ENCODE peak calls at places on chromosome 14, in nine cellular contexts. X is lung, Z is mesenchymal stem cell, F is fibroblast of lung, T is iPS DF 6.9, W is sigmoid colon, C is aorta, P is upper lobe of right lung, B is psoas muscle. O is an unnamed sample.

GRCh38 chr14:75879031-75879430 is 102.8 kb downstream of the TGFB3 start:
- DNase-seq in X (no peak), Z (peak; percentile 74), F (peak; percentile 84), T (no peak), W (no peak), C (no peak), P (no peak), B (no peak), O (peak; percentile 81)

GRCh38 chr14:29220077-29220476 is 453.5 kb downstream of the FOXG1 start:
- DNase-seq in X (no peak), Z (no peak), F (no peak), T (no peak), W (no peak), C (no peak), P (no peak), B (no peak), O (no peak)

GRCh38 chr14:24164591-24164991 is 3.5 kb downstream of the IRF9 start:
- DNase-seq in X (no peak), Z (no peak), F (no peak), T (no peak), W (no peak), C (no peak), P (no peak), B (no peak), O (no peak)

GRCh38 chr14:53640695-53641094 is 315.9 kb downstream of the BMP4 start:
- DNase-seq in X (no peak), Z (peak; percentile 35), F (peak; percentile 71), T (no peak), W (no peak), C (no peak), P (no peak), B (no peak), O (peak; percentile 64)

GRCh38 chr14:91149462-91149861 is 35.6 kb downstream of the DGLUCY start:
- DNase-seq in X (peak; percentile 69), Z (peak; percentile 94), F (peak; percentile 100), T (no peak), W (peak; percentile 86), C (peak; percentile 52), P (no peak), B (peak; percentile 25), O (peak; percentile 100)

GRCh38 chr14:56760164-56760914 is 49.9 kb downstream of the OTX2 start:
- DNase-seq in X (no peak), Z (no peak), F (no peak), T (no peak), W (no peak), C (no peak), P (no peak), B (no peak), O (no peak)

GRCh38 chr14:64879635-64880381 is at the start of gene SPTB:
- DNase-seq in X (no peak), Z (peak; percentile 3), F (no peak), T (no peak), W (no peak), C (no peak), P (peak; percentile 73), B (peak; percentile 79), O (no peak)

GRCh38 chr14:104426771-104427125 is 152.8 kb upstream of the C14orf180 start:
- DNase-seq in X (no peak), Z (no peak), F (no peak), T (no peak), W (no peak), C (no peak), P (no peak), B (no peak), O (no peak)

GRCh38 chr14:76866469-76866868 is 40.3 kb downstream of the LRRC74A start:
- DNase-seq in X (no peak), Z (no peak), F (no peak), T (no peak), W (no peak), C (no peak), P (no peak), B (no peak), O (no peak)

GRCh38 chr14:101062611-101063010 is 159.1 kb upstream of the RTL1 start:
- DNase-seq in X (no peak), Z (no peak), F (peak; percentile 36), T (no peak), W (peak; percentile 3), C (no peak), P (peak; percentile 10), B (no peak), O (no peak)

GRCh38 chr14:33512201-33512600 is 438.7 kb downstream of the EGLN3 start:
- DNase-seq in X (no peak), Z (peak; percentile 58), F (peak; percentile 76), T (no peak), W (no peak), C (no peak), P (no peak), B (no peak), O (peak; percentile 76)

GRCh38 chr14:93619176-93619793 is 169.0 kb downstream of the PRIMA1 start:
- DNase-seq in X (no peak), Z (peak; percentile 44), F (peak; percentile 34), T (peak; percentile 7), W (no peak), C (no peak), P (no peak), B (no peak), O (peak; percentile 23)

GRCh38 chr14:30058401-30058800 is 130.8 kb upstream of the PRKD1 start:
- DNase-seq in X (no peak), Z (no peak), F (peak; percentile 12), T (no peak), W (no peak), C (no peak), P (no peak), B (no peak), O (peak; percentile 10)

GRCh38 chr14:92493024-92493423 is 20.6 kb upstream of the RIN3 start:
- DNase-seq in X (peak; percentile 24), Z (no peak), F (no peak), T (no peak), W (no peak), C (peak; percentile 47), P (no peak), B (no peak), O (no peak)

GRCh38 chr14:60485057-60485599 is 735 bp downstream of the C14orf39 start:
- DNase-seq in X (no peak), Z (no peak), F (no peak), T (no peak), W (no peak), C (no peak), P (no peak), B (no peak), O (no peak)

GRCh38 chr14:106872619-106873446 is 1346.5 kb downstream of the TMEM121 start:
- DNase-seq in X (peak; percentile 84), Z (no peak), F (no peak), T (no peak), W (no peak), C (peak; percentile 55), P (peak; percentile 92), B (peak; percentile 48), O (no peak)

GRCh38 chr14:75306917-75307699 is 28.5 kb downstream of the FOS start:
- DNase-seq in X (no peak), Z (peak; percentile 41), F (no peak), T (no peak), W (no peak), C (no peak), P (peak; percentile 21), B (no peak), O (no peak)

GRCh38 chr14:101068293-101068957 is 164.9 kb upstream of the RTL1 start:
- DNase-seq in X (no peak), Z (no peak), F (no peak), T (no peak), W (peak; percentile 51), C (peak; percentile 17), P (peak; percentile 39), B (peak; percentile 4), O (no peak)

DNA sequence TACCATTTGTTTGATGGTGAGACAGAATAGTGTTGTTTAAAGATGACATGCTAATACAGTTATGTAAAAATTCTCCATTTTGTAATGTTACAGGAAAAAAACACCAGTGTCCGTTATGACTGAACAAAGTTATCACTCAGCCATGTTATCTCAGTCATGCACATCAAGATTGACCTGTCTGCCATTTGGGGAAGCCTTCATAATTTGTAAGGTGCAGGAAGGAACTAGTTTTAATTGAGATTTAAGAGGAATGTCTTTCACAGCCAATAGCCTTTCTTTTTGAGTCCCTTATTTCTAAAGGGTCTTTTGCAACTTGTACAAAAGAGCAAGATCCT is 432.2 kb downstream of the RAD51B start:
- DNase-seq in X (no peak), Z (no peak), F (no peak), T (no peak), W (no peak), C (no peak), P (no peak), B (no peak), O (no peak)
- H3K4me1 ChIP-seq in X (peaks cover 8% of the 10 kb centered on the region), Z (peaks cover 9% of the 10 kb centered on the region), F (peaks cover 32% of the 10 kb centered on the region), T (peaks cover 5% of the 10 kb centered on the region), W (peaks cover 91% of the 10 kb centered on the region), C (peaks cover 14% of the 10 kb centered on the region), P (peaks cover 56% of the 10 kb centered on the region), B (peaks cover 45% of the 10 kb centered on the region), O (peaks cover 41% of the 10 kb centered on the region)

GRCh38 chr14:66572836-66573235 is 64.9 kb downstream of the GPHN start:
- DNase-seq in X (no peak), Z (no peak), F (peak; percentile 56), T (no peak), W (no peak), C (no peak), P (no peak), B (no peak), O (peak; percentile 51)

GRCh38 chr14:66575014-66575413 is 67.1 kb downstream of the GPHN start:
- DNase-seq in X (no peak), Z (no peak), F (no peak), T (no peak), W (no peak), C (no peak), P (no peak), B (no peak), O (no peak)

DNA sequence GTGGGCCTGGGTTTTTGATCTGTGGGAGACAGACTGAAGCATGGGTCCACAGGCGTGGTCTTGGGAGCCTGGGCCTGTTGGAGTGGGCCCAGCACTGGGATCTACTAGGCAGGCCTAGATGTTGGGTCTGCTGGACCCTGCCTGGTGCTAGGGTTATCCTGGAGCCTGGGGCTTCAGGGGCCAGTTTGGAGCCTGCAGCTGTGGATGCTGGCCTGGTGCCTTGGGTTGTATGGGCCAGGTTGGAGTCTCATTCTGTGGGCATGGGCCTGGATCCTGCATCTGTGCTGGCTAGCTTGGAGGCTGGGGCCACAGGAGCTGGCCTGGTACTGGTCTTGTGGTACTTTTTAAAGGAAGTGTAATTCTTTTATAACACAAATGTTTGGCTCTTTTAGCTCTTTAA is 68.0 kb downstream of the GPHN start:
- DNase-seq in X (no peak), Z (no peak), F (no peak), T (no peak), W (no peak), C (no peak), P (no peak), B (no peak), O (no peak)
- H3K9me3 ChIP-seq in X (peaks cover 5% of the 10 kb centered on the region), Z (peaks cover 54% of the 10 kb centered on the region), F (no peaks in the 10 kb centered on the region), T (no peaks in the 10 kb centered on the region), W (peaks cover 11% of the 10 kb centered on the region), C (peaks cover 4% of the 10 kb centered on the region), P (no peaks in the 10 kb centered on the region), B (peaks cover 29% of the 10 kb centered on the region), O (no peaks in the 10 kb centered on the region)

GRCh38 chr14:105480807-105481801 is 5.6 kb upstream of the CRIP1 start:
- DNase-seq in X (peak; percentile 89), Z (peak; percentile 92), F (peak; percentile 77), T (no peak), W (peak; percentile 94), C (peak; percentile 93), P (peak; percentile 93), B (peak; percentile 90), O (peak; percentile 62)
- H3K27ac ChIP-seq in X (peak overlapping the region; percentile 93), Z (peak overlapping the region; percentile 57), F (peak overlapping the region; percentile 99), T (no peak overlapping the region), W (peak overlapping the region; percentile 85), C (peak overlapping the region; percentile 86), P (peak overlapping the region; percentile 98), B (peak overlapping the region; percentile 83), O (peak overlapping the region; percentile 99)

GRCh38 chr14:22786685-22787084 is 20.2 kb downstream of the OXA1L start:
- DNase-seq in X (no peak), Z (no peak), F (no peak), T (no peak), W (no peak), C (no peak), P (no peak), B (no peak), O (no peak)
- H3K4me1 ChIP-seq in X (no peaks in the 10 kb centered on the region), Z (peaks cover 9% of the 10 kb centered on the region), F (no peaks in the 10 kb centered on the region), T (no peaks in the 10 kb centered on the region), W (no peaks in the 10 kb centered on the region), C (no peaks in the 10 kb centered on the region), P (no peaks in the 10 kb centered on the region), B (no peaks in the 10 kb centered on the region), O (peaks cover under 1% of the 10 kb centered on the region)